ENCODE peak calls at places on chromosomes 12 and 14, in seven cellular contexts. P, O, X, E, M, B and T are unnamed samples.

GRCh38 chr12:104805186-104805585 is 152.9 kb downstream of the SLC41A2 start:
- DNase-seq in P (no peak), O (no peak), X (peak), E (no peak), M (no peak), B (peak), T (no peak)

GRCh38 chr14:55122441-55122986 is 6.5 kb upstream of the LGALS3 start:
- DNase-seq in P (no peak), O (no peak), X (no peak), E (peak), M (no peak), B (no peak), T (no peak)

GRCh38 chr12:72035625-72036024 is 97.0 kb downstream of the TPH2 start:
- DNase-seq in P (no peak), O (peak), X (no peak), E (no peak), M (no peak), B (no peak), T (no peak)

GRCh38 chr12:89211456-89211855 is 140.8 kb downstream of the DUSP6 start:
- DNase-seq in P (no peak), O (no peak), X (no peak), E (no peak), M (no peak), B (peak), T (no peak)

GRCh38 chr12:55930771-55931316 is at the start of gene DGKA:
- DNase-seq in P (no peak), O (peak), X (peak), E (peak), M (no peak), B (peak), T (peak)

GRCh38 chr14:103065861-103066260 is 8.5 kb upstream of the CDC42BPB start:
- DNase-seq in P (no peak), O (no peak), X (no peak), E (no peak), M (no peak), B (no peak), T (no peak)

GRCh38 chr12:89960011-89960507 is 251.4 kb upstream of the ATP2B1 start:
- DNase-seq in P (no peak), O (no peak), X (no peak), E (no peak), M (no peak), B (peak), T (peak)

GRCh38 chr12:79597910-79598309 is 92.9 kb downstream of the PAWR start:
- DNase-seq in P (no peak), O (no peak), X (no peak), E (no peak), M (no peak), B (no peak), T (no peak)

DNA sequence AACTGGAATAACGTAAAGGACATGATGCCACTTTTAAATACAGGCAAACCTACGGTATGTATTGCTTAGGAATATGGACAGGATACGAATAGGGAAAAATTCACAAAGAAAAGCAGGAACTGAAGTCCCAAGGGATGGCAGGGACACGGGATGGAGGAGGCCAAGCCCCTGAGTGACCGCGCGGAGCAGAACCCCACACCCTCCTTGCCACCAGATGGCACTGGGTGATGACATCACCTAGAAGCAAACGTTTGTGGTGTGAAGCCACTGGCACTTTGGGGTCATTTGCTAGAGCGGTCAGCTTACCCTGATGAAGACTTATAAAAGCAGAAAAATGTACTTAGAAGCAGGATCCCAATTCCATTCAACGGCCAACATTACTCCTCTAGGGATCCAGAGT is 9.4 kb downstream of the DHX37 start:
- DNase-seq in P (peak), O (no peak), X (no peak), E (no peak), M (no peak), B (no peak), T (no peak)
- TF ChIP-seq CTCF in P (peak), O (peak), X (no peak), E (no peak), M (no peak), B (no peak), T (no peak)

GRCh38 chr12:94805749-94806148 is 155.4 kb upstream of the TMCC3 start:
- DNase-seq in P (no peak), O (no peak), X (peak), E (no peak), M (no peak), B (peak), T (no peak)

GRCh38 chr12:94801736-94802135 is 151.4 kb upstream of the TMCC3 start:
- DNase-seq in P (no peak), O (no peak), X (no peak), E (no peak), M (no peak), B (no peak), T (no peak)

GRCh38 chr12:94806617-94807016 is 156.3 kb upstream of the TMCC3 start:
- DNase-seq in P (no peak), O (no peak), X (no peak), E (no peak), M (no peak), B (no peak), T (no peak)

GRCh38 chr12:94802796-94803195 is 152.4 kb upstream of the TMCC3 start:
- DNase-seq in P (no peak), O (no peak), X (no peak), E (no peak), M (no peak), B (no peak), T (no peak)

DNA sequence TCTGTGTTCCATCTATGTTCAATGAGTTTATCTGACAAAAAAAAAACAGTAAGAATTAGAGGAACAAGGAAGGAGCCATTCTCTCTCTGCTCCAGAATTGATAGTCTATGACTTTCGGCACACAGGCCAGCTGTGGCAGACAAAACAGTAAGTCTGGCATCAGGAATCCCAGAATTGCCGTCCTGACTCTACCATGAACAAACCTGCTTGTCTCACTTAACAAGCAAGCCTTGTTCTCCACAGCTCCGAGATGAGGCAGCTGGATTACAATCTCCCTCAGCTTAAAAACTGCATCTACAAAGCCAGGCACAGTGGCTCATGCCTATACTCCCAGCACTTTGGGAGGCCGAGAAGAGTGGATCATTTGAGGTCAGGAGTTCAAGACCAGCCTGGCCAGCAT is 153.6 kb upstream of the TMCC3 start:
- DNase-seq in P (no peak), O (no peak), X (no peak), E (no peak), M (no peak), B (no peak), T (no peak)
- TF ChIP-seq CTCF in P (no peak), O (no peak), X (no peak), E (no peak), M (no peak), B (no peak), T (no peak)

DNA sequence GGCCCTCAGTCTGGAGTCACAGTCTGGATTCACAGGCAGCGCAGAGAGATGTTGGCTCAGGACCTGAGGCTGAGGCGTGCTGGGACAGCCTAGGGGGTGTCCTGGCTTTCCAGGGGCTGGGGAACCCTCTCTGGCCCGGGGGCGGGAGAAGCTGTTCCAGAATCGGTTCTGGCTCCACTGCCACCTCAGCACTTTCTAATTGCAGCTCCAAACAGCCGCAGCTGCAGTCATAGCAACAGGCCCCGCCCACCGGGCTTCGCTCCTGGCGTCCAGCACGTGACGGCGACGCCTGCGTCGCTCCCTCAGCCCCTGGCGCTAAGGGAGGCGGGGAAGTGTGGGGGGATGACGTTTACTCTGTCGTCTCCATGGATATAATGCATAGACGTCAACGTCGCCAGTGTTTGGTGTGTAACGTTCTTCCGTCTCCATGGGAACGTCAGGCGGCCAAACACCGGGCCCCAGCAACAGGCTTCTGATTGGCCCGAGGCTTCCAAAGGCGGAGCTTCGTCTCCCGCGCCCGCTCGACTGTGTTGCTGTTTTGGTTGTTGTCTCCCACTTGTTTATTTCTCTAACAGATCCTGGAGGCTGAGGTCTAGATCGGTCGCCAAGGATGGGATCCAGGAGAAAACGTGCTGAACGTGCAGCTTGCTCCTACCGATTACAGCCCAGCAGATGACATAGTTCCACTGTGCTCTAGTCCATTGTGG is 19.7 kb upstream of the FOS start:
- DNase-seq in P (peak), O (peak), X (peak), E (peak), M (peak), B (peak), T (peak)
- TF ChIP-seq CTCF in P (no peak), O (no peak), X (no peak), E (no peak), M (no peak), B (no peak), T (no peak)

GRCh38 chr14:93183596-93184317 is 940 bp downstream of the MOAP1 start:
- DNase-seq in P (no peak), O (no peak), X (no peak), E (no peak), M (no peak), B (no peak), T (no peak)

GRCh38 chr14:93186961-93187360 is 1.8 kb downstream of the LYSET start:
- DNase-seq in P (no peak), O (no peak), X (no peak), E (no peak), M (no peak), B (no peak), T (no peak)

GRCh38 chr14:93185333-93185688 is 194 bp downstream of the LYSET start:
- DNase-seq in P (no peak), O (no peak), X (peak), E (no peak), M (no peak), B (no peak), T (peak)

GRCh38 chr14:93186461-93186860 is 1.3 kb downstream of the LYSET start:
- DNase-seq in P (no peak), O (no peak), X (no peak), E (no peak), M (no peak), B (no peak), T (no peak)

DNA sequence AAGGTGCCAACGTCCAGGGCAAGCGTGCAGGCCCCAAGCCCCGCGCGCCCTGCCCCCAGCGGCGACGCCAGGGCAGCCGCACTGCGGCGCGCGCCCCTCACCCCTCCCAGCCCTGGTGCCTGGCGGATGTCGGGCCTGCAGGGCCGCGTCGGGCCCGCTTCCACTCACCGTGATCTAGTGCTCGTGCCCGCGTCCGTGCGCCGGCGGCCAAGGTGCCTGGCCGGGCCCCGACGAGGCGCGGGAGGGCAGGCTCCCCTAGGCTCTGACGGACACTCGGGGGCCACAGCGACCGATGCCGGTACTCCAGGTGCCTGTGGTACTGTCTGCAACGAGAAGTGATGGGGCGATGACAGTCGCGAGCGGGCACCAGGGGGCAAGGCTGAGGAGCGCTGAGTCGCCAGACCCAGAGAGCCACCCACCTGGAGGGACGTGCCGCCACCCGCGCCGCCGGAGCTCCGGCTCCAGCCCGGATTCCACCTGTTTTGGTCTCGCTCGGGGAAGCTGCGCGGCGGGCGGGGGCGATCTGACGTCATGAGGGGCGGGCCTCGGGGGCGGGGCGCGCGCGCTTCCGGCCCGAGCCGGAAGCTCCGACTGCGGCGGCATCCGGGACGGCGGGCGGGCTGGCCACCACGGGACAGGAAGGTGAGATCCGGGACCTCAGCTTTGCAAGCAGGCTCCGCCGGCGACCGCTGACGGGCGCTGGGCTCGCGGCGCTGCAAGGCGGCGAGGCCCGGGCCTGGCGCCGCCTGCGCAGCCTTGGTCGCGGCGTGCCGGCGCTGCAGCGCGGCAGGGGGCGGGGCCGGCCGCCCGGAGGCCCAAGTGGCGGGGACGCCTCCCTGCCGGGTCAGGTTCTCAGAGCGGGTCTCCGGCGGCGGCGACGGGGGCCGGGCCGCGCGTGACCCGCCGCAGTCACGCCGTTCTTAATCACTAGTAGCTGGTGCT is at the start of the genes LYSET and MOAP1:
- DNase-seq in P (peak), O (peak), X (peak), E (peak), M (peak), B (peak), T (peak)
- TF ChIP-seq CTCF in P (peak), O (no peak), X (peak), E (no peak), M (peak), B (peak), T (no peak)

DNA sequence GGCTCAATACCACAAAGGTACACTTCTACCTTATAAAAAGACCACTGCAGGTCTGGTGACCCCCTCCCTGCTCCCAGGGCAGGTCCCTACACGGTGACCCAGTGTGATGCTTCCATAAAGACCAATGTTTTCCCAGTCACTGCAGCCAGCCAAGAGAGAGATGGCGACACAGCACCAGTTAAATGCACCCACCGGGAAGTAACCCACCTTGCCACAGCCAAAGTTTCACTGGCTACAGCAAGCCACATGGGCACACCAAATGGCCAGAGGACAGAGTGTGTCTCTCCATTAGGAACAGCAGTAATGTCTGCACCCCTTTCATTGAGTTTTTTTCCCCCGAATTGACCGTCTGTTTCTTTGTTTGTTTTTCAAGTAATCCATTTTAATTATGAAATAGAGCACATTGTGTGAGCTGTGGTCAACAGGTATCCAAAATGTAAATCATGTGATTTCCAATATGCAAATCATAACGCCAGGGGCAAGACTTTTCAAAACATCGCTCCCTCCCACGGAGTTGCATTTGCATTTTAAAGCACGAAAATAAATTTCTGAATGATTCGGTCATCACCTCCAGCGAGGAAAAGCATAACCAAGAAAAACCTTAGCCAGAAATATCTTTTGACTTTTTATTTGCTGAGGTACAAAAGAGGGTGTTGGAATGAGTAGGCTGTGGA is 48.9 kb upstream of the EML1 start:
- DNase-seq in P (no peak), O (peak), X (peak), E (no peak), M (no peak), B (peak), T (no peak)
- TF ChIP-seq CTCF in P (no peak), O (peak), X (peak), E (no peak), M (no peak), B (peak), T (no peak)

DNA sequence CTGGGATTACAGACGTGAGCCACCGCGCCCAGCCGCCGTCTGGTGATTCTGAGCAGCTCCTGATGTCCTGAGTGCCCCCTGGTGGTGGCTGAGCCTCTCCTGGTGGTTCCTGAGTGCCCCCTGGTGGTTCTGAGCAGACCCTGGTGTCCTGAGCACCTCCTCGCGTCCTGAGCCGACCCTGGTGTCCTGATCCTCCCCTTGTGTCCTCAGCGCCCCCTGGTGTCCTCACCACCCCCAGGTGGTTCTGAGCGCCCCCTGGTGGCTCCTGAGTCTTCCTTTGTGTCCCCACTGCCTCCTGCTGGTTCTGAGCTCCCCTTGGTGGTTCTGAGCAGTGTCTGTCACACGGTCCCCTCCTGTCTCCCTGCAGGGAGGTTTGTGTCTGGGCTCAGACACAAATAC is 1304.9 kb downstream of the TMEM121 start:
- DNase-seq in P (no peak), O (peak), X (no peak), E (peak), M (no peak), B (no peak), T (peak)
- TF ChIP-seq CTCF in P (no peak), O (peak), X (peak), E (no peak), M (no peak), B (peak), T (peak)

GRCh38 chr12:67747869-67748760 is 99.6 kb downstream of the DYRK2 start:
- DNase-seq in P (no peak), O (no peak), X (peak), E (no peak), M (no peak), B (peak), T (no peak)
- TF ChIP-seq CTCF in P (no peak), O (no peak), X (no peak), E (no peak), M (no peak), B (no peak), T (no peak)

GRCh38 chr14:106606936-106607335 is 1080.6 kb downstream of the TMEM121 start:
- DNase-seq in P (no peak), O (no peak), X (no peak), E (no peak), M (no peak), B (no peak), T (no peak)

GRCh38 chr14:106610691-106611090 is 1084.3 kb downstream of the TMEM121 start:
- DNase-seq in P (no peak), O (no peak), X (no peak), E (no peak), M (no peak), B (no peak), T (no peak)

DNA sequence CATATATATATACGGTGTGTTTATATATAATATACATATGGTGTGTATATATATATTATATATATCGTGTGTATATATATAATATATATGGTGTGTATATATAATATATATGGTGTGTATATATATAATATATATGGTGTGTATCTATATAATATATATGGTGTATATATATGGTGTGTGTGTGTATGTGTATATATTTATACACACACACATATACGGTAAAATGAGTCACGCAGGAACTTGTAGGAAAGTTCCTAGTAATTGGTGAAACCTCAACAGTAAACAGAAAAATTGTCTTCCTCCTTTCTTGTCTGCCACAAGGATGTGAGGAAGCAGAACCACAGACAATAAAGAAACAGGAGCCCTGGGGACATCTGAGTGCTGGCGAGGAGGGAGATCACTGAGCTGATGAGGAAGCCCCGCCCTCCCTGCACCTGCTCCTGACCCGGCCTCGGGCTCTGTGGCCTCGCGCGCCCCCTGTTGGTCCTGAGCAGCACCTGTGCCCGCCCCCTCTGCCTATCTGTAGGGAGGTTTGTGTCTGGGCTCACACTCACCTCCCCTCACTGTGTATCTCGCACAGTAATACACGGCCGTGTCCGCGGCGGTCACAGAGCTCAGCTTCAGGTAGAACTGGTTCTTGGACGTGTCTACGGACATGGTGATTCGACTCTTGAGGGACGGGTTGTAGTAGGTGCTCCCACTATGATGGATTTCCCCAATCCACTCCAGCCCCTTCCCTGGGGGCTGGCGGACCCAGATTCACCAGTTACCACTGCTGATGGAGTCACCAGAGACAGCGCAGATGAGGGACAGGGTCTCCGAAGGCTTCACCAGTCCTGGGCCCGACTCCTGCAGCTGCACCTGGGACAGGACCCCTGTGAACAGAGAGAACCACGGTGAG is 1079.4 kb downstream of the TMEM121 start:
- DNase-seq in P (no peak), O (no peak), X (no peak), E (peak), M (no peak), B (no peak), T (peak)
- TF ChIP-seq CTCF in P (no peak), O (no peak), X (no peak), E (no peak), M (no peak), B (no peak), T (peak)